ENCODE peak calls at places on chromosome 17, in six cellular contexts. E is DMS153; H is activated effector memory CD4-positive, alpha-beta T cell treated with anti-CD3 and anti-CD28 coated beads, Interleukin-2, amount 50 U/mL, for 16 hours; D is GM04504; L is CD8-positive, alpha-beta memory T cell; F is A549. K is an unnamed sample.

GRCh38 chr17:71184716-71185115 is 936.1 kb upstream of the SOX9 start:
- DNase-seq in H (no peak), F (no peak), L (no peak), D (peak), E (no peak), K (no peak)

GRCh38 chr17:77681820-77682219 is 276.7 kb upstream of the TNRC6C start:
- DNase-seq in H (peak), D (no peak), L (no peak), E (peak), F (no peak), K (no peak)

GRCh38 chr17:38742431-38743308 is 5.5 kb downstream of the PCGF2 start:
- DNase-seq in H (no peak), F (peak), E (peak), L (no peak), D (peak), K (no peak)

GRCh38 chr17:50533720-50534148 is 1.2 kb downstream of the EPN3 start:
- DNase-seq in E (peak), H (no peak), D (no peak), L (no peak), F (no peak), K (no peak)

GRCh38 chr17:50218771-50219315 is 17.4 kb upstream of the COL1A1 start:
- DNase-seq in D (peak), E (no peak), L (no peak), H (no peak), F (peak), K (no peak)

GRCh38 chr17:82623707-82624106 is 24.5 kb downstream of the WDR45B start:
- DNase-seq in H (no peak), L (no peak), E (no peak), F (no peak), D (no peak), K (no peak)

GRCh38 chr17:21510686-21511367 is 134.7 kb downstream of the KCNJ12 start:
- DNase-seq in E (no peak), H (no peak), L (no peak), D (no peak), F (no peak), K (no peak)

GRCh38 chr17:17781591-17782424 is 55.0 kb downstream of the SREBF1 start:
- DNase-seq in L (peak), F (peak), D (no peak), H (peak), E (peak), K (no peak)

GRCh38 chr17:2921443-2921842 is 125.2 kb downstream of the RAP1GAP2 start:
- DNase-seq in E (no peak), F (no peak), L (no peak), H (no peak), D (no peak), K (no peak)

GRCh38 chr17:27343294-27343693 is 49.4 kb downstream of the WSB1 start:
- DNase-seq in D (no peak), H (no peak), E (no peak), F (no peak), L (no peak), K (no peak)

K was measured in 8988T.